ENCODE peak calls at places on chromosomes 7 and 10, in seven cellular contexts. One of them, this sample, is unnamed.

GRCh38 chr7:95686109-95686508 is 86.2 kb upstream of the DYNC1I1 start:
- DNase-seq in CD8-positive, alpha-beta T cell: no peak
- DNase-seq in thoracic aorta: peak; percentile 10
- DNase-seq in Panc1: peak; percentile 54
- DNase-seq in CD4-positive, alpha-beta T cell: no peak
- DNase-seq in colonic mucosa: peak; percentile 41
- DNase-seq in tibial artery: peak; percentile 40
- DNase-seq in this sample: no peak

GRCh38 chr10:44989621-44990301 is 11.0 kb upstream of the ZNF22 start:
- DNase-seq in colonic mucosa: peak; percentile 15
- DNase-seq in tibial artery: peak; percentile 16
- DNase-seq in CD8-positive, alpha-beta T cell: no peak
- DNase-seq in thoracic aorta: no peak
- DNase-seq in Panc1: no peak
- DNase-seq in CD4-positive, alpha-beta T cell: no peak
- DNase-seq in this sample: no peak

GRCh38 chr10:119153661-119154060 is 11.9 kb downstream of the SFXN4 start:
- DNase-seq in tibial artery: no peak
- DNase-seq in colonic mucosa: no peak
- DNase-seq in CD8-positive, alpha-beta T cell: no peak
- DNase-seq in Panc1: no peak
- DNase-seq in thoracic aorta: no peak
- DNase-seq in CD4-positive, alpha-beta T cell: no peak
- DNase-seq in this sample: no peak

GRCh38 chr10:128305601-128306345 is 179.6 kb upstream of the MKI67 start:
- DNase-seq in tibial artery: no peak
- DNase-seq in colonic mucosa: no peak
- DNase-seq in CD4-positive, alpha-beta T cell: no peak
- DNase-seq in CD8-positive, alpha-beta T cell: no peak
- DNase-seq in thoracic aorta: no peak
- DNase-seq in Panc1: no peak
- DNase-seq in this sample: no peak

GRCh38 chr7:42714361-42714760 is 197.5 kb downstream of the C7orf25 start:
- DNase-seq in CD8-positive, alpha-beta T cell: no peak
- DNase-seq in Panc1: no peak
- DNase-seq in CD4-positive, alpha-beta T cell: no peak
- DNase-seq in tibial artery: no peak
- DNase-seq in colonic mucosa: no peak
- DNase-seq in thoracic aorta: no peak
- DNase-seq in this sample: no peak

GRCh38 chr7:106767498-106768323 is 97.4 kb upstream of the PIK3CG start:
- DNase-seq in tibial artery: no peak
- DNase-seq in CD4-positive, alpha-beta T cell: no peak
- DNase-seq in CD8-positive, alpha-beta T cell: no peak
- DNase-seq in Panc1: no peak
- DNase-seq in colonic mucosa: no peak
- DNase-seq in thoracic aorta: no peak
- DNase-seq in this sample: no peak

GRCh38 chr10:124117511-124117785 is 24.1 kb upstream of the CHST15 start:
- DNase-seq in thoracic aorta: no peak
- DNase-seq in Panc1: no peak
- DNase-seq in CD8-positive, alpha-beta T cell: no peak
- DNase-seq in tibial artery: no peak
- DNase-seq in colonic mucosa: no peak
- DNase-seq in CD4-positive, alpha-beta T cell: no peak
- DNase-seq in this sample: no peak

GRCh38 chr7:47435889-47436312 is 146.0 kb downstream of the TNS3 start:
- DNase-seq in Panc1: peak; percentile 65
- DNase-seq in CD4-positive, alpha-beta T cell: no peak
- DNase-seq in tibial artery: peak; percentile 77
- DNase-seq in colonic mucosa: peak; percentile 76
- DNase-seq in CD8-positive, alpha-beta T cell: no peak
- DNase-seq in thoracic aorta: no peak
- DNase-seq in this sample: peak; percentile 13

GRCh38 chr10:48814933-48815332 is 124.7 kb downstream of the LRRC18 start:
- DNase-seq in thoracic aorta: no peak
- DNase-seq in CD8-positive, alpha-beta T cell: no peak
- DNase-seq in CD4-positive, alpha-beta T cell: no peak
- DNase-seq in Panc1: no peak
- DNase-seq in tibial artery: no peak
- DNase-seq in colonic mucosa: no peak
- DNase-seq in this sample: no peak

GRCh38 chr10:119283818-119284217 is 76.4 kb downstream of the GRK5 start:
- DNase-seq in CD4-positive, alpha-beta T cell: no peak
- DNase-seq in tibial artery: no peak
- DNase-seq in Panc1: no peak
- DNase-seq in colonic mucosa: no peak
- DNase-seq in CD8-positive, alpha-beta T cell: no peak
- DNase-seq in thoracic aorta: no peak
- DNase-seq in this sample: no peak

GRCh38 chr10:17386616-17387075 is 67.7 kb downstream of the ST8SIA6 start:
- DNase-seq in Panc1: no peak
- DNase-seq in colonic mucosa: no peak
- DNase-seq in thoracic aorta: no peak
- DNase-seq in CD4-positive, alpha-beta T cell: no peak
- DNase-seq in tibial artery: no peak
- DNase-seq in CD8-positive, alpha-beta T cell: no peak
- DNase-seq in this sample: no peak

GRCh38 chr7:122430710-122431109 is 126.2 kb upstream of the FEZF1 start:
- DNase-seq in thoracic aorta: no peak
- DNase-seq in colonic mucosa: no peak
- DNase-seq in CD8-positive, alpha-beta T cell: no peak
- DNase-seq in Panc1: no peak
- DNase-seq in CD4-positive, alpha-beta T cell: no peak
- DNase-seq in tibial artery: no peak
- DNase-seq in this sample: no peak

GRCh38 chr7:27202741-27203134 is 2.8 kb upstream of the HOXA13 start:
- DNase-seq in CD4-positive, alpha-beta T cell: no peak
- DNase-seq in thoracic aorta: no peak
- DNase-seq in tibial artery: no peak
- DNase-seq in colonic mucosa: peak; percentile 35
- DNase-seq in CD8-positive, alpha-beta T cell: no peak
- DNase-seq in Panc1: no peak
- DNase-seq in this sample: no peak

GRCh38 chr10:114754445-114755320 is 66.9 kb upstream of the FHIP2A start:
- DNase-seq in CD4-positive, alpha-beta T cell: no peak
- DNase-seq in Panc1: peak; percentile 78
- DNase-seq in tibial artery: no peak
- DNase-seq in CD8-positive, alpha-beta T cell: no peak
- DNase-seq in thoracic aorta: no peak
- DNase-seq in colonic mucosa: no peak
- DNase-seq in this sample: no peak

GRCh38 chr7:27176343-27176731 is 2.2 kb upstream of the HOXA10 start:
- DNase-seq in colonic mucosa: no peak
- DNase-seq in Panc1: no peak
- DNase-seq in CD8-positive, alpha-beta T cell: no peak
- DNase-seq in thoracic aorta: no peak
- DNase-seq in tibial artery: peak; percentile 21
- DNase-seq in CD4-positive, alpha-beta T cell: no peak
- DNase-seq in this sample: no peak

GRCh38 chr10:110269641-110270318 is 34.9 kb downstream of the SMNDC1 start:
- DNase-seq in thoracic aorta: no peak
- DNase-seq in CD8-positive, alpha-beta T cell: no peak
- DNase-seq in CD4-positive, alpha-beta T cell: no peak
- DNase-seq in tibial artery: no peak
- DNase-seq in Panc1: no peak
- DNase-seq in colonic mucosa: peak; percentile 45
- DNase-seq in this sample: no peak

GRCh38 chr10:110267246-110267645 is 37.5 kb downstream of the SMNDC1 start:
- DNase-seq in Panc1: no peak
- DNase-seq in CD4-positive, alpha-beta T cell: no peak
- DNase-seq in colonic mucosa: no peak
- DNase-seq in tibial artery: no peak
- DNase-seq in CD8-positive, alpha-beta T cell: no peak
- DNase-seq in thoracic aorta: no peak
- DNase-seq in this sample: no peak

GRCh38 chr10:110265573-110266193 is 39.0 kb downstream of the SMNDC1 start:
- DNase-seq in colonic mucosa: no peak
- DNase-seq in CD4-positive, alpha-beta T cell: no peak
- DNase-seq in thoracic aorta: no peak
- DNase-seq in Panc1: no peak
- DNase-seq in CD8-positive, alpha-beta T cell: no peak
- DNase-seq in tibial artery: no peak
- DNase-seq in this sample: no peak

GRCh38 chr10:110268442-110268841 is 36.3 kb downstream of the SMNDC1 start:
- DNase-seq in Panc1: no peak
- DNase-seq in thoracic aorta: no peak
- DNase-seq in colonic mucosa: no peak
- DNase-seq in tibial artery: no peak
- DNase-seq in CD4-positive, alpha-beta T cell: no peak
- DNase-seq in CD8-positive, alpha-beta T cell: no peak
- DNase-seq in this sample: no peak

DNA sequence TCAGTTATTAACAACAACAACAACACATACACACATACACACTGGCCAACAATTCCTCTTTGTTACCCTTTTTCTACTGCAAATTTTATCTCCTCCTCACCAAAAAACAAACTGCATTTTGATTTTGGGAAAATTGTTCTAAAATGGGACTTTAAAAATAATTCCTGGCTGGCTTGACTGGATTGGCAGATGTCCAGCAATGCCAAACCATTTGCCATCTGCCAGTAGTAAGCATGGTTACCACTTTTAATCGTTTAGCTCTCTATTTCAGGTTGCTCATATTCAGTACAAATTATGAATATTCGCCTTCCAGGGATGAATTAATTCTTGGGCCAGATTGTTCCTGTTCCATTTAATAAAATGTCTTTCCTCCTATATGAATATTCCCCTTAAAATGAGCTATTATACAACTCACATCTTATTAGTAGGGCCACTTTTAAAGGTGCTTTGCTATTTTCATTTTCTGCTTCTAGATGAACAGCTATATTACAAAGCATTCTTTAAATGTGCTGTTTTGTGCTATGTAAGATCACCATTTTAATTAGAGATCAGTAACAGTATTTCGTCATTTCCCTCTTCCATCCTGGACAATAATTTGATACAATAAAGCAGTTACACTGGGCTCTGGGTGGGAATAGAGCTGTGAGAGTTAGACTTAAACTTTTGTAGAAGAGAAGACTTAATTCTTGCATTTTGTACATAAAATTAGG is 35.6 kb downstream of the SMNDC1 start:
- DNase-seq in thoracic aorta: no peak
- DNase-seq in Panc1: no peak
- DNase-seq in colonic mucosa: no peak
- DNase-seq in CD4-positive, alpha-beta T cell: no peak
- DNase-seq in tibial artery: no peak
- DNase-seq in CD8-positive, alpha-beta T cell: no peak
- DNase-seq in this sample: no peak
- H3K27ac ChIP-seq in thoracic aorta: peak overlapping the region; percentile 91
- H3K27ac ChIP-seq in Panc1: no peak overlapping the region
- H3K27ac ChIP-seq in colonic mucosa: peak overlapping the region; percentile 31
- H3K27ac ChIP-seq in CD4-positive, alpha-beta T cell: no peak overlapping the region
- H3K27ac ChIP-seq in tibial artery: peak overlapping the region; percentile 74
- H3K27ac ChIP-seq in CD8-positive, alpha-beta T cell: no peak overlapping the region
- H3K27ac ChIP-seq in this sample: no peak overlapping the region

DNA sequence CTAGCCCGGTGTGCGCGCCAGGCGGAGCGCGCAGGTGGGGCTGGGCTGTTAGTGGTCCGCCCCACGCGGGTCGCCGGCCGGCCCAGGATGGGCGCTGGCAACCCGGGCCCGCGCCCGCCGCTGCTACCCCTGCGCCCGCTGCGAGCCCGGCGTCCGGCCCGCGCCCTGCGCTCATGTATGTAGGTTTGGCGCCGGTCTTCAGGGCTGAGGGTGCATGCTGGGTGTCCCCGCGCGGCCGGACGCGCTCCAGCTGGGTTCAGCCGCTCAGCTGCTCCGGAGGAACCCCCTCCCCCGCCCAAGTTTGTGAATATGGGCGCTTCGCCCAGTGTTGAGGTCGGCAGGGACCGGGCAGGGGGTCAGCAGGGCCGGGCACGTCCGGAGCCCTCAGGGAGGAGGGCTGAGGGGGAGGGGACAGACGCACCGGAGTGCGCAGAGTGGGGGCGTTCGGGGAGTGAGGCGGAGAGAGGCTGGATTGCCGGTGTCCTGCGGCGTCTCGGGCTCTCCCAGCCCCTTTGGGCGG is 561 bp downstream of the VWC2 start:
- DNase-seq in colonic mucosa: no peak
- DNase-seq in thoracic aorta: no peak
- DNase-seq in CD4-positive, alpha-beta T cell: no peak
- DNase-seq in Panc1: no peak
- DNase-seq in CD8-positive, alpha-beta T cell: no peak
- DNase-seq in tibial artery: no peak
- DNase-seq in this sample: no peak
- TF ChIP-seq CTCF in colonic mucosa: no peak
- TF ChIP-seq CTCF in thoracic aorta: no peak
- TF ChIP-seq CTCF in CD4-positive, alpha-beta T cell: no peak
- TF ChIP-seq CTCF in Panc1: no peak
- TF ChIP-seq CTCF in CD8-positive, alpha-beta T cell: no peak
- TF ChIP-seq CTCF in tibial artery: no peak
- TF ChIP-seq CTCF in this sample: no peak

GRCh38 chr7:150958071-150958552 is 20.0 kb downstream of the KCNH2 start:
- DNase-seq in colonic mucosa: no peak
- DNase-seq in Panc1: no peak
- DNase-seq in CD4-positive, alpha-beta T cell: no peak
- DNase-seq in thoracic aorta: no peak
- DNase-seq in CD8-positive, alpha-beta T cell: no peak
- DNase-seq in tibial artery: no peak
- DNase-seq in this sample: no peak

GRCh38 chr7:150959739-150960734 is 18.1 kb downstream of the KCNH2 start:
- DNase-seq in CD8-positive, alpha-beta T cell: no peak
- DNase-seq in CD4-positive, alpha-beta T cell: no peak
- DNase-seq in thoracic aorta: no peak
- DNase-seq in colonic mucosa: no peak
- DNase-seq in tibial artery: no peak
- DNase-seq in Panc1: no peak
- DNase-seq in this sample: peak; percentile 29

GRCh38 chr7:150956395-150957118 is 21.6 kb downstream of the KCNH2 start:
- DNase-seq in thoracic aorta: no peak
- DNase-seq in Panc1: no peak
- DNase-seq in CD4-positive, alpha-beta T cell: no peak
- DNase-seq in tibial artery: no peak
- DNase-seq in colonic mucosa: no peak
- DNase-seq in CD8-positive, alpha-beta T cell: no peak
- DNase-seq in this sample: no peak

GRCh38 chr7:150957119-150958020 is 20.8 kb downstream of the KCNH2 start:
- DNase-seq in colonic mucosa: no peak
- DNase-seq in Panc1: no peak
- DNase-seq in tibial artery: no peak
- DNase-seq in CD4-positive, alpha-beta T cell: no peak
- DNase-seq in thoracic aorta: no peak
- DNase-seq in CD8-positive, alpha-beta T cell: no peak
- DNase-seq in this sample: no peak

DNA sequence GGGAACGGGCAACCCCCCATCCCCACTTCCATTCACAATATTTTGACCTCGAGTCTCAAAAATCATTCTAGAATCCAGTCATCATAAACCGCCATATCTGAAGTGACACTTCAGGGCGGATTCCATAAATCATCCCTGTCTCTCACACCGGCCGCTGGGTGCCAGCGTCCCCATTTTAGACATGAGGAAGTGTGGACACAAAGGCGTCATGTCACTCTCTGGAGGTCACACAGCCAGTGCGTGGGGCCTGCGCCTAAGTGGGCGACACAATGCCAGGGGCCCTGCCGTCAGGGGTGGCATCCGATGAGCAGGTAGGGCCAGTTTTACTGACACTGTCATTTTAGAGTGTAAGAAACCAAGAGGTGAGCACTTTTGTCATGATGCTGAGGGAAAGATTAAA is 19.5 kb downstream of the KCNH2 start:
- DNase-seq in CD8-positive, alpha-beta T cell: no peak
- DNase-seq in CD4-positive, alpha-beta T cell: no peak
- DNase-seq in thoracic aorta: no peak
- DNase-seq in Panc1: no peak
- DNase-seq in tibial artery: no peak
- DNase-seq in colonic mucosa: no peak
- DNase-seq in this sample: no peak
- H3K27ac ChIP-seq in CD8-positive, alpha-beta T cell: no peak overlapping the region
- H3K27ac ChIP-seq in CD4-positive, alpha-beta T cell: no peak overlapping the region
- H3K27ac ChIP-seq in thoracic aorta: no peak overlapping the region
- H3K27ac ChIP-seq in Panc1: no peak overlapping the region
- H3K27ac ChIP-seq in tibial artery: no peak overlapping the region
- H3K27ac ChIP-seq in colonic mucosa: no peak overlapping the region
- H3K27ac ChIP-seq in this sample: no peak overlapping the region

GRCh38 chr7:75991531-75992082 is 2.8 kb downstream of the TMEM120A start:
- DNase-seq in CD4-positive, alpha-beta T cell: no peak
- DNase-seq in tibial artery: no peak
- DNase-seq in thoracic aorta: no peak
- DNase-seq in colonic mucosa: no peak
- DNase-seq in CD8-positive, alpha-beta T cell: no peak
- DNase-seq in Panc1: no peak
- DNase-seq in this sample: no peak
- TF ChIP-seq CTCF in CD4-positive, alpha-beta T cell: no peak
- TF ChIP-seq CTCF in tibial artery: no peak
- TF ChIP-seq CTCF in thoracic aorta: no peak
- TF ChIP-seq CTCF in colonic mucosa: no peak
- TF ChIP-seq CTCF in CD8-positive, alpha-beta T cell: no peak
- TF ChIP-seq CTCF in Panc1: no peak
- TF ChIP-seq CTCF in this sample: no peak

This sample was measured in HL-60.